ENCODE peak calls at places on chromosomes 13 and 19, in ten cellular contexts. One of them, this sample, is unnamed.

GRCh38 chr19:19595171-19595701 is 23.3 kb downstream of the PBX4 start:
- DNase-seq in stimulated activated CD4-positive, alpha-beta T cell treated with anti-CD3 and anti-CD28 coated beads, Interleukin-1b, Interleukin-23, amount 100 ng/mL, for 4 hours: no peak
- DNase-seq in KG1: no peak
- DNase-seq in left ventricle myocardium superior: no peak
- DNase-seq in NCI-H2081: peak
- DNase-seq in NCI-H1105: no peak
- DNase-seq in amniotic stem cell: no peak
- DNase-seq in breast epithelium: no peak
- DNase-seq in activated CD4-positive, CD25-positive, alpha-beta regulatory T cell treated with anti-CD3 and anti-CD28 coated beads, Interleukin-2, amount 50 U/mL, for 16 hours: no peak
- DNase-seq in neuronal stem cell: no peak
- DNase-seq in this sample: no peak

GRCh38 chr19:1027020-1027952 is 878 bp downstream of the CNN2 start:
- DNase-seq in stimulated activated CD4-positive, alpha-beta T cell treated with anti-CD3 and anti-CD28 coated beads, Interleukin-1b, Interleukin-23, amount 100 ng/mL, for 4 hours: no peak
- DNase-seq in KG1: peak
- DNase-seq in left ventricle myocardium superior: no peak
- DNase-seq in NCI-H2081: no peak
- DNase-seq in NCI-H1105: no peak
- DNase-seq in amniotic stem cell: no peak
- DNase-seq in breast epithelium: no peak
- DNase-seq in activated CD4-positive, CD25-positive, alpha-beta regulatory T cell treated with anti-CD3 and anti-CD28 coated beads, Interleukin-2, amount 50 U/mL, for 16 hours: no peak
- DNase-seq in neuronal stem cell: peak
- DNase-seq in this sample: no peak

GRCh38 chr19:55443045-55443823 is at the start of gene SHISA7:
- DNase-seq in stimulated activated CD4-positive, alpha-beta T cell treated with anti-CD3 and anti-CD28 coated beads, Interleukin-1b, Interleukin-23, amount 100 ng/mL, for 4 hours: no peak
- DNase-seq in KG1: no peak
- DNase-seq in left ventricle myocardium superior: no peak
- DNase-seq in NCI-H2081: no peak
- DNase-seq in NCI-H1105: peak
- DNase-seq in amniotic stem cell: no peak
- DNase-seq in breast epithelium: no peak
- DNase-seq in activated CD4-positive, CD25-positive, alpha-beta regulatory T cell treated with anti-CD3 and anti-CD28 coated beads, Interleukin-2, amount 50 U/mL, for 16 hours: no peak
- DNase-seq in neuronal stem cell: no peak
- DNase-seq in this sample: no peak

GRCh38 chr19:3544742-3545668 is 6.0 kb downstream of the TEKTIP1 start:
- DNase-seq in stimulated activated CD4-positive, alpha-beta T cell treated with anti-CD3 and anti-CD28 coated beads, Interleukin-1b, Interleukin-23, amount 100 ng/mL, for 4 hours: peak
- DNase-seq in KG1: peak
- DNase-seq in left ventricle myocardium superior: peak
- DNase-seq in NCI-H2081: no peak
- DNase-seq in NCI-H1105: peak
- DNase-seq in amniotic stem cell: no peak
- DNase-seq in breast epithelium: no peak
- DNase-seq in activated CD4-positive, CD25-positive, alpha-beta regulatory T cell treated with anti-CD3 and anti-CD28 coated beads, Interleukin-2, amount 50 U/mL, for 16 hours: peak
- DNase-seq in neuronal stem cell: peak
- DNase-seq in this sample: no peak

GRCh38 chr13:87975035-87975434 is 303.9 kb downstream of the SLITRK5 start:
- DNase-seq in stimulated activated CD4-positive, alpha-beta T cell treated with anti-CD3 and anti-CD28 coated beads, Interleukin-1b, Interleukin-23, amount 100 ng/mL, for 4 hours: no peak
- DNase-seq in KG1: no peak
- DNase-seq in left ventricle myocardium superior: no peak
- DNase-seq in NCI-H2081: no peak
- DNase-seq in NCI-H1105: no peak
- DNase-seq in amniotic stem cell: no peak
- DNase-seq in breast epithelium: no peak
- DNase-seq in activated CD4-positive, CD25-positive, alpha-beta regulatory T cell treated with anti-CD3 and anti-CD28 coated beads, Interleukin-2, amount 50 U/mL, for 16 hours: no peak
- DNase-seq in neuronal stem cell: no peak
- DNase-seq in this sample: no peak

GRCh38 chr19:50555447-50556235 is 12.6 kb downstream of the LRRC4B start:
- DNase-seq in stimulated activated CD4-positive, alpha-beta T cell treated with anti-CD3 and anti-CD28 coated beads, Interleukin-1b, Interleukin-23, amount 100 ng/mL, for 4 hours: no peak
- DNase-seq in KG1: no peak
- DNase-seq in left ventricle myocardium superior: no peak
- DNase-seq in NCI-H2081: no peak
- DNase-seq in NCI-H1105: peak
- DNase-seq in amniotic stem cell: no peak
- DNase-seq in breast epithelium: no peak
- DNase-seq in activated CD4-positive, CD25-positive, alpha-beta regulatory T cell treated with anti-CD3 and anti-CD28 coated beads, Interleukin-2, amount 50 U/mL, for 16 hours: no peak
- DNase-seq in neuronal stem cell: no peak
- DNase-seq in this sample: no peak

GRCh38 chr19:53868892-53869804 is 1.5 kb downstream of the MYADM start:
- DNase-seq in stimulated activated CD4-positive, alpha-beta T cell treated with anti-CD3 and anti-CD28 coated beads, Interleukin-1b, Interleukin-23, amount 100 ng/mL, for 4 hours: peak
- DNase-seq in KG1: peak
- DNase-seq in left ventricle myocardium superior: peak
- DNase-seq in NCI-H2081: no peak
- DNase-seq in NCI-H1105: peak
- DNase-seq in amniotic stem cell: peak
- DNase-seq in breast epithelium: peak
- DNase-seq in activated CD4-positive, CD25-positive, alpha-beta regulatory T cell treated with anti-CD3 and anti-CD28 coated beads, Interleukin-2, amount 50 U/mL, for 16 hours: peak
- DNase-seq in neuronal stem cell: peak
- DNase-seq in this sample: peak

GRCh38 chr13:103243495-103243894 is 177.3 kb upstream of the SLC10A2 start:
- DNase-seq in stimulated activated CD4-positive, alpha-beta T cell treated with anti-CD3 and anti-CD28 coated beads, Interleukin-1b, Interleukin-23, amount 100 ng/mL, for 4 hours: no peak
- DNase-seq in KG1: no peak
- DNase-seq in left ventricle myocardium superior: no peak
- DNase-seq in NCI-H2081: no peak
- DNase-seq in NCI-H1105: no peak
- DNase-seq in amniotic stem cell: no peak
- DNase-seq in breast epithelium: no peak
- DNase-seq in activated CD4-positive, CD25-positive, alpha-beta regulatory T cell treated with anti-CD3 and anti-CD28 coated beads, Interleukin-2, amount 50 U/mL, for 16 hours: no peak
- DNase-seq in neuronal stem cell: no peak
- DNase-seq in this sample: no peak

GRCh38 chr19:16316506-16316882 is 8.1 kb upstream of the KLF2 start:
- DNase-seq in stimulated activated CD4-positive, alpha-beta T cell treated with anti-CD3 and anti-CD28 coated beads, Interleukin-1b, Interleukin-23, amount 100 ng/mL, for 4 hours: no peak
- DNase-seq in KG1: no peak
- DNase-seq in left ventricle myocardium superior: no peak
- DNase-seq in NCI-H2081: no peak
- DNase-seq in NCI-H1105: no peak
- DNase-seq in amniotic stem cell: no peak
- DNase-seq in breast epithelium: no peak
- DNase-seq in activated CD4-positive, CD25-positive, alpha-beta regulatory T cell treated with anti-CD3 and anti-CD28 coated beads, Interleukin-2, amount 50 U/mL, for 16 hours: no peak
- DNase-seq in neuronal stem cell: no peak
- DNase-seq in this sample: no peak

GRCh38 chr19:57403737-57404537 is 7.0 kb upstream of the ZNF17 start:
- DNase-seq in stimulated activated CD4-positive, alpha-beta T cell treated with anti-CD3 and anti-CD28 coated beads, Interleukin-1b, Interleukin-23, amount 100 ng/mL, for 4 hours: no peak
- DNase-seq in KG1: no peak
- DNase-seq in left ventricle myocardium superior: no peak
- DNase-seq in NCI-H2081: no peak
- DNase-seq in NCI-H1105: no peak
- DNase-seq in amniotic stem cell: no peak
- DNase-seq in breast epithelium: no peak
- DNase-seq in activated CD4-positive, CD25-positive, alpha-beta regulatory T cell treated with anti-CD3 and anti-CD28 coated beads, Interleukin-2, amount 50 U/mL, for 16 hours: no peak
- DNase-seq in neuronal stem cell: no peak
- DNase-seq in this sample: no peak

GRCh38 chr19:34120846-34121639 is 51.3 kb upstream of the LSM14A start:
- DNase-seq in stimulated activated CD4-positive, alpha-beta T cell treated with anti-CD3 and anti-CD28 coated beads, Interleukin-1b, Interleukin-23, amount 100 ng/mL, for 4 hours: peak
- DNase-seq in KG1: no peak
- DNase-seq in left ventricle myocardium superior: peak
- DNase-seq in NCI-H2081: no peak
- DNase-seq in NCI-H1105: no peak
- DNase-seq in amniotic stem cell: peak
- DNase-seq in breast epithelium: no peak
- DNase-seq in activated CD4-positive, CD25-positive, alpha-beta regulatory T cell treated with anti-CD3 and anti-CD28 coated beads, Interleukin-2, amount 50 U/mL, for 16 hours: peak
- DNase-seq in neuronal stem cell: no peak
- DNase-seq in this sample: no peak

GRCh38 chr19:48862827-48863226 is 5.6 kb downstream of the PLEKHA4 start:
- DNase-seq in stimulated activated CD4-positive, alpha-beta T cell treated with anti-CD3 and anti-CD28 coated beads, Interleukin-1b, Interleukin-23, amount 100 ng/mL, for 4 hours: no peak
- DNase-seq in KG1: no peak
- DNase-seq in left ventricle myocardium superior: no peak
- DNase-seq in NCI-H2081: no peak
- DNase-seq in NCI-H1105: no peak
- DNase-seq in amniotic stem cell: no peak
- DNase-seq in breast epithelium: no peak
- DNase-seq in activated CD4-positive, CD25-positive, alpha-beta regulatory T cell treated with anti-CD3 and anti-CD28 coated beads, Interleukin-2, amount 50 U/mL, for 16 hours: no peak
- DNase-seq in neuronal stem cell: no peak
- DNase-seq in this sample: no peak

GRCh38 chr13:20136781-20137703 is 23.8 kb downstream of the GJA3 start:
- DNase-seq in stimulated activated CD4-positive, alpha-beta T cell treated with anti-CD3 and anti-CD28 coated beads, Interleukin-1b, Interleukin-23, amount 100 ng/mL, for 4 hours: peak
- DNase-seq in KG1: no peak
- DNase-seq in left ventricle myocardium superior: no peak
- DNase-seq in NCI-H2081: no peak
- DNase-seq in NCI-H1105: no peak
- DNase-seq in amniotic stem cell: no peak
- DNase-seq in breast epithelium: no peak
- DNase-seq in activated CD4-positive, CD25-positive, alpha-beta regulatory T cell treated with anti-CD3 and anti-CD28 coated beads, Interleukin-2, amount 50 U/mL, for 16 hours: no peak
- DNase-seq in neuronal stem cell: no peak
- DNase-seq in this sample: no peak

GRCh38 chr19:52896431-52897148 is 845 bp downstream of the ZNF320 start:
- DNase-seq in stimulated activated CD4-positive, alpha-beta T cell treated with anti-CD3 and anti-CD28 coated beads, Interleukin-1b, Interleukin-23, amount 100 ng/mL, for 4 hours: no peak
- DNase-seq in KG1: no peak
- DNase-seq in left ventricle myocardium superior: no peak
- DNase-seq in NCI-H2081: peak
- DNase-seq in NCI-H1105: no peak
- DNase-seq in amniotic stem cell: no peak
- DNase-seq in breast epithelium: no peak
- DNase-seq in activated CD4-positive, CD25-positive, alpha-beta regulatory T cell treated with anti-CD3 and anti-CD28 coated beads, Interleukin-2, amount 50 U/mL, for 16 hours: no peak
- DNase-seq in neuronal stem cell: peak
- DNase-seq in this sample: no peak

GRCh38 chr13:42094641-42095040 is 46.2 kb downstream of the DGKH start:
- DNase-seq in stimulated activated CD4-positive, alpha-beta T cell treated with anti-CD3 and anti-CD28 coated beads, Interleukin-1b, Interleukin-23, amount 100 ng/mL, for 4 hours: no peak
- DNase-seq in KG1: no peak
- DNase-seq in left ventricle myocardium superior: no peak
- DNase-seq in NCI-H2081: no peak
- DNase-seq in NCI-H1105: no peak
- DNase-seq in amniotic stem cell: no peak
- DNase-seq in breast epithelium: no peak
- DNase-seq in activated CD4-positive, CD25-positive, alpha-beta regulatory T cell treated with anti-CD3 and anti-CD28 coated beads, Interleukin-2, amount 50 U/mL, for 16 hours: no peak
- DNase-seq in neuronal stem cell: no peak
- DNase-seq in this sample: no peak

GRCh38 chr13:98847780-98848179 is 95.3 kb upstream of the SLC15A1 start:
- DNase-seq in stimulated activated CD4-positive, alpha-beta T cell treated with anti-CD3 and anti-CD28 coated beads, Interleukin-1b, Interleukin-23, amount 100 ng/mL, for 4 hours: no peak
- DNase-seq in KG1: no peak
- DNase-seq in left ventricle myocardium superior: no peak
- DNase-seq in NCI-H2081: no peak
- DNase-seq in NCI-H1105: no peak
- DNase-seq in amniotic stem cell: no peak
- DNase-seq in breast epithelium: no peak
- DNase-seq in activated CD4-positive, CD25-positive, alpha-beta regulatory T cell treated with anti-CD3 and anti-CD28 coated beads, Interleukin-2, amount 50 U/mL, for 16 hours: no peak
- DNase-seq in neuronal stem cell: no peak
- DNase-seq in this sample: no peak

GRCh38 chr19:3692141-3693029 is 7.9 kb downstream of the PIP5K1C start:
- DNase-seq in stimulated activated CD4-positive, alpha-beta T cell treated with anti-CD3 and anti-CD28 coated beads, Interleukin-1b, Interleukin-23, amount 100 ng/mL, for 4 hours: peak
- DNase-seq in KG1: no peak
- DNase-seq in left ventricle myocardium superior: no peak
- DNase-seq in NCI-H2081: no peak
- DNase-seq in NCI-H1105: no peak
- DNase-seq in amniotic stem cell: no peak
- DNase-seq in breast epithelium: no peak
- DNase-seq in activated CD4-positive, CD25-positive, alpha-beta regulatory T cell treated with anti-CD3 and anti-CD28 coated beads, Interleukin-2, amount 50 U/mL, for 16 hours: no peak
- DNase-seq in neuronal stem cell: no peak
- DNase-seq in this sample: no peak

GRCh38 chr13:30312859-30313258 is 5.5 kb upstream of the KATNAL1 start:
- DNase-seq in stimulated activated CD4-positive, alpha-beta T cell treated with anti-CD3 and anti-CD28 coated beads, Interleukin-1b, Interleukin-23, amount 100 ng/mL, for 4 hours: no peak
- DNase-seq in KG1: no peak
- DNase-seq in left ventricle myocardium superior: no peak
- DNase-seq in NCI-H2081: no peak
- DNase-seq in NCI-H1105: no peak
- DNase-seq in amniotic stem cell: no peak
- DNase-seq in breast epithelium: no peak
- DNase-seq in activated CD4-positive, CD25-positive, alpha-beta regulatory T cell treated with anti-CD3 and anti-CD28 coated beads, Interleukin-2, amount 50 U/mL, for 16 hours: no peak
- DNase-seq in neuronal stem cell: no peak
- DNase-seq in this sample: peak

GRCh38 chr19:27738569-27739193 is 1474.3 kb downstream of the UQCRFS1 start:
- DNase-seq in stimulated activated CD4-positive, alpha-beta T cell treated with anti-CD3 and anti-CD28 coated beads, Interleukin-1b, Interleukin-23, amount 100 ng/mL, for 4 hours: no peak
- DNase-seq in KG1: no peak
- DNase-seq in left ventricle myocardium superior: no peak
- DNase-seq in NCI-H2081: no peak
- DNase-seq in NCI-H1105: no peak
- DNase-seq in amniotic stem cell: no peak
- DNase-seq in breast epithelium: no peak
- DNase-seq in activated CD4-positive, CD25-positive, alpha-beta regulatory T cell treated with anti-CD3 and anti-CD28 coated beads, Interleukin-2, amount 50 U/mL, for 16 hours: no peak
- DNase-seq in neuronal stem cell: no peak
- DNase-seq in this sample: no peak

GRCh38 chr19:38251564-38252051 is 4.6 kb downstream of the PPP1R14A start:
- DNase-seq in stimulated activated CD4-positive, alpha-beta T cell treated with anti-CD3 and anti-CD28 coated beads, Interleukin-1b, Interleukin-23, amount 100 ng/mL, for 4 hours: no peak
- DNase-seq in KG1: no peak
- DNase-seq in left ventricle myocardium superior: peak
- DNase-seq in NCI-H2081: no peak
- DNase-seq in NCI-H1105: no peak
- DNase-seq in amniotic stem cell: no peak
- DNase-seq in breast epithelium: no peak
- DNase-seq in activated CD4-positive, CD25-positive, alpha-beta regulatory T cell treated with anti-CD3 and anti-CD28 coated beads, Interleukin-2, amount 50 U/mL, for 16 hours: no peak
- DNase-seq in neuronal stem cell: no peak
- DNase-seq in this sample: no peak

GRCh38 chr19:49106648-49107135 is 7.5 kb upstream of the LIN7B start:
- DNase-seq in stimulated activated CD4-positive, alpha-beta T cell treated with anti-CD3 and anti-CD28 coated beads, Interleukin-1b, Interleukin-23, amount 100 ng/mL, for 4 hours: peak
- DNase-seq in KG1: peak
- DNase-seq in left ventricle myocardium superior: peak
- DNase-seq in NCI-H2081: peak
- DNase-seq in NCI-H1105: peak
- DNase-seq in amniotic stem cell: no peak
- DNase-seq in breast epithelium: no peak
- DNase-seq in activated CD4-positive, CD25-positive, alpha-beta regulatory T cell treated with anti-CD3 and anti-CD28 coated beads, Interleukin-2, amount 50 U/mL, for 16 hours: peak
- DNase-seq in neuronal stem cell: peak
- DNase-seq in this sample: no peak

GRCh38 chr19:37933965-37934364 is 27.0 kb downstream of the SIPA1L3 start:
- DNase-seq in stimulated activated CD4-positive, alpha-beta T cell treated with anti-CD3 and anti-CD28 coated beads, Interleukin-1b, Interleukin-23, amount 100 ng/mL, for 4 hours: no peak
- DNase-seq in KG1: no peak
- DNase-seq in left ventricle myocardium superior: peak
- DNase-seq in NCI-H2081: no peak
- DNase-seq in NCI-H1105: no peak
- DNase-seq in amniotic stem cell: no peak
- DNase-seq in breast epithelium: no peak
- DNase-seq in activated CD4-positive, CD25-positive, alpha-beta regulatory T cell treated with anti-CD3 and anti-CD28 coated beads, Interleukin-2, amount 50 U/mL, for 16 hours: no peak
- DNase-seq in neuronal stem cell: no peak
- DNase-seq in this sample: no peak

GRCh38 chr19:48511800-48512503 is at the start of gene LMTK3:
- DNase-seq in stimulated activated CD4-positive, alpha-beta T cell treated with anti-CD3 and anti-CD28 coated beads, Interleukin-1b, Interleukin-23, amount 100 ng/mL, for 4 hours: peak
- DNase-seq in KG1: no peak
- DNase-seq in left ventricle myocardium superior: no peak
- DNase-seq in NCI-H2081: peak
- DNase-seq in NCI-H1105: peak
- DNase-seq in amniotic stem cell: no peak
- DNase-seq in breast epithelium: no peak
- DNase-seq in activated CD4-positive, CD25-positive, alpha-beta regulatory T cell treated with anti-CD3 and anti-CD28 coated beads, Interleukin-2, amount 50 U/mL, for 16 hours: peak
- DNase-seq in neuronal stem cell: no peak
- DNase-seq in this sample: no peak

GRCh38 chr13:88294368-88294767 is 623.2 kb downstream of the SLITRK5 start:
- DNase-seq in stimulated activated CD4-positive, alpha-beta T cell treated with anti-CD3 and anti-CD28 coated beads, Interleukin-1b, Interleukin-23, amount 100 ng/mL, for 4 hours: no peak
- DNase-seq in KG1: no peak
- DNase-seq in left ventricle myocardium superior: no peak
- DNase-seq in NCI-H2081: no peak
- DNase-seq in NCI-H1105: no peak
- DNase-seq in amniotic stem cell: no peak
- DNase-seq in breast epithelium: no peak
- DNase-seq in activated CD4-positive, CD25-positive, alpha-beta regulatory T cell treated with anti-CD3 and anti-CD28 coated beads, Interleukin-2, amount 50 U/mL, for 16 hours: no peak
- DNase-seq in neuronal stem cell: no peak
- DNase-seq in this sample: no peak

GRCh38 chr13:113343692-113343968 is 20.3 kb downstream of the GRTP1 start:
- DNase-seq in stimulated activated CD4-positive, alpha-beta T cell treated with anti-CD3 and anti-CD28 coated beads, Interleukin-1b, Interleukin-23, amount 100 ng/mL, for 4 hours: no peak
- DNase-seq in KG1: no peak
- DNase-seq in left ventricle myocardium superior: no peak
- DNase-seq in NCI-H2081: no peak
- DNase-seq in NCI-H1105: no peak
- DNase-seq in amniotic stem cell: no peak
- DNase-seq in breast epithelium: no peak
- DNase-seq in activated CD4-positive, CD25-positive, alpha-beta regulatory T cell treated with anti-CD3 and anti-CD28 coated beads, Interleukin-2, amount 50 U/mL, for 16 hours: no peak
- DNase-seq in neuronal stem cell: no peak
- DNase-seq in this sample: no peak

GRCh38 chr19:10858204-10858828 is 10.1 kb downstream of the C19orf38 start:
- DNase-seq in stimulated activated CD4-positive, alpha-beta T cell treated with anti-CD3 and anti-CD28 coated beads, Interleukin-1b, Interleukin-23, amount 100 ng/mL, for 4 hours: no peak
- DNase-seq in KG1: no peak
- DNase-seq in left ventricle myocardium superior: no peak
- DNase-seq in NCI-H2081: no peak
- DNase-seq in NCI-H1105: no peak
- DNase-seq in amniotic stem cell: no peak
- DNase-seq in breast epithelium: no peak
- DNase-seq in activated CD4-positive, CD25-positive, alpha-beta regulatory T cell treated with anti-CD3 and anti-CD28 coated beads, Interleukin-2, amount 50 U/mL, for 16 hours: no peak
- DNase-seq in neuronal stem cell: no peak
- DNase-seq in this sample: no peak

GRCh38 chr13:107650081-107650701 is 565.1 kb downstream of the LIG4 start:
- DNase-seq in stimulated activated CD4-positive, alpha-beta T cell treated with anti-CD3 and anti-CD28 coated beads, Interleukin-1b, Interleukin-23, amount 100 ng/mL, for 4 hours: peak
- DNase-seq in KG1: peak
- DNase-seq in left ventricle myocardium superior: peak
- DNase-seq in NCI-H2081: peak
- DNase-seq in NCI-H1105: no peak
- DNase-seq in amniotic stem cell: peak
- DNase-seq in breast epithelium: no peak
- DNase-seq in activated CD4-positive, CD25-positive, alpha-beta regulatory T cell treated with anti-CD3 and anti-CD28 coated beads, Interleukin-2, amount 50 U/mL, for 16 hours: no peak
- DNase-seq in neuronal stem cell: peak
- DNase-seq in this sample: no peak

GRCh38 chr13:87080100-87080779 is 590.9 kb upstream of the SLITRK5 start:
- DNase-seq in stimulated activated CD4-positive, alpha-beta T cell treated with anti-CD3 and anti-CD28 coated beads, Interleukin-1b, Interleukin-23, amount 100 ng/mL, for 4 hours: no peak
- DNase-seq in KG1: no peak
- DNase-seq in left ventricle myocardium superior: no peak
- DNase-seq in NCI-H2081: no peak
- DNase-seq in NCI-H1105: no peak
- DNase-seq in amniotic stem cell: no peak
- DNase-seq in breast epithelium: no peak
- DNase-seq in activated CD4-positive, CD25-positive, alpha-beta regulatory T cell treated with anti-CD3 and anti-CD28 coated beads, Interleukin-2, amount 50 U/mL, for 16 hours: no peak
- DNase-seq in neuronal stem cell: no peak
- DNase-seq in this sample: no peak

This sample was measured in AG04449.